ENCODE peak calls at places on chromosome 4, in four cellular contexts. F, R, W and P are unnamed samples.

GRCh38 chr4:183906736-183907651 is 1.9 kb downstream of the STOX2 start:
- DNase-seq in F (no peak), R (no peak), W (peak; percentile 6), P (no peak)

GRCh38 chr4:95500361-95500760 is 48.4 kb downstream of the UNC5C start:
- DNase-seq in F (no peak), R (no peak), W (no peak), P (no peak)

GRCh38 chr4:142549726-142550463 is 296.2 kb downstream of the INPP4B start:
- DNase-seq in F (peak; percentile 23), W (peak; percentile 37), R (peak; percentile 98), P (no peak)

GRCh38 chr4:89486042-89486441 is 178.4 kb upstream of the GPRIN3 start:
- DNase-seq in F (no peak), W (no peak), R (peak; percentile 42), P (peak; percentile 42)

GRCh38 chr4:174474457-174475075 is 47.7 kb downstream of the HPGD start:
- DNase-seq in F (no peak), R (no peak), W (no peak), P (no peak)

GRCh38 chr4:118759481-118759880 is 74.3 kb downstream of the METTL14 start:
- DNase-seq in F (no peak), W (no peak), R (no peak), P (no peak)

GRCh38 chr4:103008875-103009729 is 10.4 kb downstream of the SLC9B1 start:
- DNase-seq in W (no peak), R (peak; percentile 64), F (peak; percentile 50), P (peak; percentile 25)

GRCh38 chr4:142516686-142517145 is 329.4 kb downstream of the INPP4B start:
- DNase-seq in R (peak; percentile 61), F (no peak), W (no peak), P (no peak)

GRCh38 chr4:56870927-56871326 is 36.8 kb upstream of the REST start:
- DNase-seq in F (peak; percentile 26), R (no peak), W (no peak), P (no peak)

GRCh38 chr4:174119051-174119450 is 164.4 kb downstream of the FBXO8 start:
- DNase-seq in W (no peak), F (no peak), R (peak; percentile 58), P (peak; percentile 19)

GRCh38 chr4:153159016-153159415 is 45.2 kb upstream of the TRIM2 start:
- DNase-seq in F (no peak), R (no peak), W (no peak), P (no peak)

GRCh38 chr4:20565075-20565721 is 135.1 kb upstream of the PACRGL start:
- DNase-seq in R (no peak), W (no peak), F (peak; percentile 11), P (no peak)

GRCh38 chr4:77308843-77309242 is 151.8 kb downstream of the CCNG2 start:
- DNase-seq in R (peak; percentile 21), F (peak; percentile 1), W (peak; percentile 7), P (peak; percentile 11)

GRCh38 chr4:163679189-163679588 is 184.7 kb downstream of the TMA16 start:
- DNase-seq in F (no peak), R (peak; percentile 45), W (no peak), P (no peak)

GRCh38 chr4:11343536-11343935 is 85.2 kb downstream of the HS3ST1 start:
- DNase-seq in F (no peak), R (no peak), W (no peak), P (no peak)

GRCh38 chr4:656651-657337 is 17.3 kb downstream of the ATP5ME start:
- DNase-seq in F (no peak), R (no peak), W (no peak), P (no peak)

GRCh38 chr4:174873931-174874330 is 44.2 kb upstream of the ADAM29 start:
- DNase-seq in R (peak; percentile 25), W (no peak), F (no peak), P (peak; percentile 2)

GRCh38 chr4:3291969-3292570 is 751 bp upstream of the RGS12 start:
- DNase-seq in R (peak; percentile 41), F (no peak), W (peak; percentile 70), P (peak; percentile 74)

GRCh38 chr4:63983224-63983623 is 426.0 kb downstream of the TECRL start:
- DNase-seq in W (no peak), R (no peak), F (no peak), P (no peak)

GRCh38 chr4:151668687-151669402 is 92.0 kb downstream of the GATB start:
- DNase-seq in F (peak; percentile 38), W (no peak), R (no peak), P (no peak)

GRCh38 chr4:35151816-35152572 is 1092.3 kb downstream of the ARAP2 start:
- DNase-seq in W (no peak), F (no peak), R (peak; percentile 10), P (no peak)